ENCODE peak calls at places on chromosomes 12 and 14, in eight cellular contexts. L is uterus, G is suprapubic skin, X is ovary, S is body of pancreas, H is heart left ventricle, Y is IMR-90, A is adrenal gland. F is an unnamed sample. For H3K27me3, the result is how much of the 10 kb centered on the place peaks cover.

GRCh38 chr12:19726592-19726991 is 287.3 kb downstream of the AEBP2 start:
- DNase-seq in H (no peak), G (peak), A (no peak), Y (no peak), S (no peak), L (no peak), X (no peak), F (no peak)

GRCh38 chr12:66692986-66693385 is 14.1 kb upstream of the GRIP1 start:
- DNase-seq in G (no peak), H (no peak), A (no peak), S (no peak), L (no peak), X (no peak), Y (no peak), F (no peak)

GRCh38 chr12:56224954-56225353 is 812 bp downstream of the NABP2 start:
- DNase-seq in A (no peak), L (no peak), S (no peak), H (no peak), Y (no peak), X (no peak), G (no peak), F (no peak)

GRCh38 chr12:1720494-1720893 is 29.6 kb downstream of the ADIPOR2 start:
- DNase-seq in X (no peak), G (no peak), Y (no peak), S (no peak), A (no peak), L (no peak), H (no peak), F (no peak)

GRCh38 chr14:22883191-22883976 is at the start of gene REM2:
- DNase-seq in L (no peak), A (peak), G (no peak), S (no peak), Y (no peak), H (no peak), X (no peak), F (no peak)

GRCh38 chr14:75042040-75042439 is 9.2 kb downstream of the MLH3 start:
- DNase-seq in H (no peak), Y (no peak), X (no peak), A (no peak), G (no peak), L (no peak), S (no peak), F (no peak)

GRCh38 chr12:114344264-114344663 is 61.7 kb downstream of the TBX5 start:
- DNase-seq in H (no peak), L (no peak), Y (no peak), X (no peak), A (no peak), S (no peak), G (no peak), F (no peak)

GRCh38 chr12:2877959-2878732 is 1.1 kb downstream of the RHNO1 start:
- DNase-seq in H (no peak), S (no peak), X (no peak), G (no peak), A (no peak), L (no peak), Y (peak), F (no peak)

GRCh38 chr12:64173456-64173855 is 48.6 kb downstream of the KICS2 start:
- DNase-seq in L (no peak), S (no peak), X (no peak), H (no peak), Y (no peak), A (no peak), G (no peak), F (no peak)

GRCh38 chr14:61484011-61484410 is 162.6 kb downstream of the PRKCH start:
- DNase-seq in X (no peak), A (no peak), H (no peak), Y (no peak), L (no peak), S (no peak), G (no peak), F (no peak)

GRCh38 chr14:90517431-90517841 is 120.6 kb downstream of the CALM1 start:
- DNase-seq in Y (no peak), A (no peak), G (no peak), X (no peak), L (no peak), S (peak), H (no peak), F (peak)

GRCh38 chr14:40760703-40761102 is 846.0 kb upstream of the LRFN5 start:
- DNase-seq in S (no peak), L (no peak), X (no peak), G (no peak), H (no peak), Y (no peak), A (no peak), F (no peak)

GRCh38 chr14:65482769-65483438 is 70.4 kb downstream of the FUT8 start:
- DNase-seq in S (no peak), H (no peak), Y (no peak), X (no peak), A (no peak), G (no peak), L (no peak), F (no peak)

GRCh38 chr14:81323621-81324400 is 76.3 kb downstream of the STON2 start:
- DNase-seq in L (no peak), X (no peak), S (no peak), A (no peak), H (no peak), Y (no peak), G (no peak), F (no peak)

GRCh38 chr12:116465892-116466291 is 93.3 kb upstream of the MAP1LC3B2 start:
- DNase-seq in Y (no peak), H (no peak), G (no peak), S (peak), A (no peak), L (no peak), X (no peak), F (no peak)

GRCh38 chr14:101927859-101928258 is 36.5 kb upstream of the DYNC1H1 start:
- DNase-seq in A (peak), L (peak), Y (peak), H (peak), S (peak), G (peak), X (peak), F (peak)

GRCh38 chr14:78029471-78030372 is 140.5 kb upstream of the NRXN3 start:
- DNase-seq in X (no peak), G (no peak), Y (no peak), H (no peak), S (no peak), A (peak), L (no peak), F (no peak)

GRCh38 chr12:124457287-124458219 is 109.9 kb downstream of the NCOR2 start:
- DNase-seq in S (no peak), X (peak), Y (peak), G (peak), L (peak), H (peak), A (peak), F (peak)

GRCh38 chr12:111268738-111269572 is 99.9 kb downstream of the PHETA1 start:
- DNase-seq in S (no peak), Y (no peak), A (no peak), G (no peak), H (no peak), L (no peak), X (no peak), F (no peak)

GRCh38 chr14:25046301-25046943 is 3.5 kb downstream of the STXBP6 start:
- DNase-seq in L (no peak), Y (peak), S (peak), X (no peak), G (no peak), H (no peak), A (no peak), F (no peak)
- TF ChIP-seq POLR2A in L (no peak), Y (no peak), S (no peak), X (no peak), G (no peak), H (no peak), A (no peak), F (no peak)

DNA sequence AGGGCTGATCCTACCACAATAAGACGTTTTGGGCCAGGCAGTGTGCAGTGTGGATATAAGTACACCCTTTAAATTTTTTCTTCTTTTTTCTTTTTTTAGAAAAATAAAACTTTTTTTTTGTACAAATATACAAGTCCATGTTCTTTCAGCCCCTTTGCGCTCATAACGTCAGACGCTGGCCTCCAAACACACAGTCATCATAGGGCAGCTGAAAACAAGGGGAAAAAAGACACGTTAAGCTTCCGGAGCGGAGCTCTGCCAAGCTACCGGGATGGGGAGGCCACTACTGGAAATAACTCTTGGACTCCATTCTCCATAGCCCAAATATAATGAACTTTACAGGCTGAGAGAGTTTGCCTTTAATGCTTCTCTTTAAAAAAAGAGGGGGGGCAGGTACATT is 2.7 kb downstream of the NFKBIA start:
- DNase-seq in S (no peak), H (peak), G (no peak), L (peak), A (no peak), Y (peak), X (peak), F (no peak)
- H3K27ac ChIP-seq in S (peak), H (peak), G (peak), L (peak), A (peak), Y (no peak), X (peak), F (peak)

DNA sequence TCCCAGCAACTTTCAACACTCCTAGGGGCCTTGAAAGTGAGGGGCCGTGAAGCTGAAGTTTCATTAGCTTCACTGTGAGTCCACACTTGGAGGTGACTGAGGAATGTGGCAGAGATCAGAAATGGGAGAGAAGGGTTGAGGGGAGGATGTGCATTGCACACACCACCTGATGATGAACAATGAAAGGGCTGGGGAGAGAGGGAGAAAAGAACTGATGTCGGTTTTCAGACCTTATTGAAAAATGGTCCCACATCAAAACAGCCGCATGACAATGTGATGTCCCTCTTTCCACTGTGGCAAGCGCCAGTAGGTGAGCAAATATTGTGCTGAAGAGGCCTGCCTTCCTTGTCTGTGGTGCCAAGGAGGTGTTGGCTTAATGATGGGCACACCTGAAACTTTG is 32.3 kb upstream of the ATP23 start:
- DNase-seq in G (no peak), Y (no peak), S (no peak), X (no peak), L (no peak), H (no peak), A (no peak), F (no peak)
- H3K27me3 ChIP-seq in G (under half), Y (under half), S (under half), X (under half), L (under half), H (under half), A (under half), F (under half)

DNA sequence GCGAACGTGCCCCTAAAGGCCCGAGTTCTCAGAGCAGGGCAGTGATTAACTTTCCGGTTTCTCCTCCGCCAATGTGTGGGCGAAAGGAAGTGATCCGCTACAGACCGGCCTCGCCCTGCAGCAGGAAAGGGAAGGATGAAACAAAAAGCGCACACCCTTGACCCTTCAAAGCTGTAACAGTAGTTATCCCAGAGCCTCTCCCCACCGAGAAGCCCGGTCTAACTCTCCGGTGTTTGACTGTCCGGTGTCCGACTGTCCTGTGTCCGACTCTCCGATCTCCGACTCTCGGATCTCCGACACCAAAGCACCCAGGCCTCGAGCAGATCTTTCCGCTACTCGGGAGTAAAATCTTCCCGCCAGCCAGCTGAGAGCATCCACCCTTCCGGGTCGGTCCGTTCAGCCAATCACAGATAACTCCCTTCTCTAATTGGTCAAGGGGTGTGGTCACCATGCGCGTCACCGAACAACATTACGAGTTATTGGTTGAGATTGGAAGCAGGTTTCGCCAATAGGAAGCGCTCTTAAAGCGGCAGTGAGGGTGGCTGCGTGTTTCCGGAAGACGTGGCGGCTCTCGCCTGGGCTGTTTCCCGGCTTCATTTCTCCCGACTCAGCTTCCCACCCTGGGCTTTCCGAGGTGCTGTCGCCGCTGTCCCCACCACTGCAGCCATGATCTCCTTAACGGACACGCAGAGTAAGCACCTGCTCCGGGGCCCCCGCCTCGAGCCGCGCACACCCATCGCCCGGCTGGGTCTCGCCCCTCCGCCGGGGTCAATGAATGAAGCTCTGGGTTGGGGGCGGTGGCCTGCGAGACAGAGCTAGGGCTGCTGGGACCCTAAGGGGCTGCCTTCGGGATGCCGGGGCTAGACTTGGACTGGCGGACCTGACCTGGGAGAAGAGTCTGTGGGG is at the start of the genes GOLT1B and RECQL:
- DNase-seq in A (peak), H (peak), L (peak), Y (peak), G (peak), X (peak), S (peak), F (peak)
- TF ChIP-seq POLR2A in A (peak), H (peak), L (peak), Y (peak), G (peak), X (peak), S (peak), F (peak)

DNA sequence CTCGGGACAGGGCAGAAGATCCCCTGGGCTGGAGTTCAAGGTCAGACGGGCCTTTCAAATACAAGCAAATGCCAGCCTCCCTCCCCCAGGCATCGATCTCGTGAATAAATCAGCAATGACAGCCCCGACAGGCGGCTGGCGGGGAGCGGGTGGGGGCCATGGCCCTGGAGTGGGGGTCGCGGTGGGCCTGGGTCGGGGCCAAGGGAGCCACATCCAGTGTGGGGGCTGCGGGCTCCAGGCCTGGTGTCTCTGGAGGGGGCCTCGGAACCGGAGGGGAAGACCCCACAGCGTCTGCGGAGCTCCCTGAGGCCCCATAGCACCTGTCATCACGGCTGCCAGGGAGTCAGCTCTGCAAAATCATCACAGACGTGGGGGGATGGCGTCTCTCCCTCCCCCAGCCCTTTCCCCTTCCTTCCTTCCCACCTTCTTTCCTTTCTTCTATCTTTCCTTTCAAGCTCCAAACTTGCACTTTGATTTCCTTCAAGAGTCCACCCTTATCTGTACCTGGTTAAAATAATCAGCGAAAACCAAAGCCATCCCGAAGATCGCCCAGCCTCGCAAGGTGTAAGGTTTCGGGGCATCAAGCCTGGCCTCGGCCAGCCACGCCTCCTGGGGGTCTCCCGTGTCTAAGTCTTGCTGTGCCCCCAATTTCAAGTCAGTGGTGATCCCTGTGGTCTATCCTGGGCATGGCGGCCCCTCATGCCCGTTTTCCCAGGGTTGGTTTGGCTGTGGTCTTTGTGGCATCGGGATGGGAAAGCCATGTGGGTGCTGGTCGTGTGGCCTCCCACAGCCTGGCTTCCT is 92.1 kb downstream of the NOC4L start:
- DNase-seq in A (no peak), S (no peak), X (no peak), G (no peak), L (no peak), H (no peak), Y (no peak), F (no peak)
- H3K27ac ChIP-seq in A (no peak), S (no peak), X (no peak), G (no peak), L (no peak), H (no peak), Y (no peak), F (no peak)

DNA sequence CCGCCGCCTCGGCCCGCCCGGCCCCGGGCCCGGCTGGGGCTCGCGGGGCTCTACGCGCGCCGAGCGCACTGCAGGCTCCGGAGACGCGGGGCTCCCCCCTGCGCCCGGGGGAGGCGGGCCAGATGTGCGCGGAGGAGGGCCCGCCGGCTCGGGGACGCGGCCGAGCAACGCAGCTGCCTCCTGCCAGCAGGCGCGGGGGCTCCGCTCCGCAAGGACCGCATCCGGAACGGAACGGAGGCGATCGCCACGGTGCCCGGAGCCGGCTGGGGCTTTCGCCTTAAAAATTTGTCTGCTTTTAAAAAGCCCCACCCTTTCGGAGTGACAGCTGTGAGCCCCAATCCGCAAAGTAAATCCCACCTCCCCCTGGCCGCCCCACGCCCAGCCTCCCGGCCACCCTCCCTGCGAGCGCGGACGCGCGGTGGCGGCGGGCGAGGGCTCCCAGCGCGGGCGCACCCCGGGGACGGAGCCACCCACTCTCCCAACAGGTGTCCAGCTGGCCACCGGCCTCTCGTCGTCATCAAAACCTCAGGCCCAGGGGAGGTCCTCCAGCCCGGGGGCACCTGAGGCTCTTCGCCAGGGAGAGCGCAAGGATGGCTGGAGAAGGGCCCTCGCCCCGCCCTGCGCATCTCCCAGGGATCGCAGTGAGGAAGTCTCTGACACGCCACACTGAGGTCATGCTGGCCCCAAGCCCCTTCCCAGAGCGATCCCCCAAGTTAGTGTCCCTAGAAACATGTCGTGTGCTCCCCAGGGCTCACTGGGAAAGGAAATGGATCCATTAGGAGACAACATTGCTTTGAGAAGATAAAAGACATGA is at the start of gene TMEM132D:
- DNase-seq in G (no peak), S (no peak), H (no peak), A (no peak), X (no peak), Y (no peak), L (no peak), F (peak)
- H3K27me3 ChIP-seq in G (half or more), S (under half), H (under half), A (under half), X (under half), Y (under half), L (under half), F (under half)

GRCh38 chr12:123387508-123388217 is 3.7 kb downstream of the KMT5A start:
- DNase-seq in L (no peak), A (no peak), G (no peak), X (no peak), S (no peak), H (no peak), Y (no peak), F (no peak)
- TF ChIP-seq POLR2A in L (no peak), A (no peak), G (no peak), X (no peak), S (no peak), H (no peak), Y (no peak), F (no peak)

DNA sequence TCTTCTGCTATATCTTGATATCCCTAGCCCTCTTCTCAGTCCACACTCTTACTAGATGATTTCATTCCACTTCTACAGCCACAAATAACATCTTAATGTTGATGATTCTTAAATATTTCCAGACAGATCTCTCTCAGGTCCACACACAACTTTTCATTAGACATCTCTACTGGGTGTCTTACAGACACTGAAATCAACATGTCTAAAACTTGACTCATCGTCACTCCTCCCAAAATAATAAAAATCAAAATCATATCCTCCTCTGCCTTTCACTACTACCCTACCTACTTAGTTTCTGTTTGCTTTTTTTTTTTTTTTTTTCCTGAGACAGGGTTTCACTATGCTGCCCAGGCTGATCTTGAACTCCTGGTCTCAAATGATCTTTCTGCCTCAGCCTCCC is 11.8 kb downstream of the PRDM4 start:
- DNase-seq in L (no peak), G (no peak), A (no peak), S (no peak), X (no peak), H (no peak), Y (peak), F (no peak)
- H3K27ac ChIP-seq in L (no peak), G (no peak), A (no peak), S (no peak), X (no peak), H (no peak), Y (no peak), F (no peak)

F was measured in testis.